ENCODE peak calls at places on chromosomes 1 and 21, in five cellular contexts. J, Z, H, B and R are unnamed samples.

GRCh38 chr1:214551052-214551435 is 358 bp downstream of the PTPN14 start:
- DNase-seq in Z (no peak), H (no peak), B (no peak), J (peak; percentile 74), R (no peak)

GRCh38 chr1:234725177-234726132 is 115.5 kb upstream of the IRF2BP2 start:
- DNase-seq in Z (peak; percentile 48), B (peak; percentile 24), H (no peak), J (peak; percentile 41), R (peak; percentile 32)

GRCh38 chr1:10615336-10615735 is 140.6 kb downstream of the PEX14 start:
- DNase-seq in Z (no peak), H (no peak), J (no peak), B (no peak), R (no peak)

GRCh38 chr1:178540204-178540603 is 27.3 kb downstream of the TEX35 start:
- DNase-seq in Z (no peak), B (no peak), J (no peak), H (no peak), R (no peak)

GRCh38 chr1:38047603-38048146 is 1.1 kb upstream of the POU3F1 start:
- DNase-seq in Z (no peak), B (peak; percentile 26), H (no peak), J (no peak), R (no peak)

GRCh38 chr1:199855580-199855979 is 171.9 kb upstream of the NR5A2 start:
- DNase-seq in H (peak; percentile 53), J (no peak), Z (no peak), B (peak; percentile 72), R (no peak)

GRCh38 chr21:28106370-28106890 is 886.2 kb downstream of the LTN1 start:
- DNase-seq in J (no peak), B (no peak), Z (no peak), H (no peak), R (no peak)

GRCh38 chr1:56838726-56839125 is 15.9 kb upstream of the C8A start:
- DNase-seq in J (no peak), B (no peak), H (peak; percentile 55), Z (no peak), R (no peak)

GRCh38 chr1:234170622-234171021 is 202.6 kb upstream of the COA6 start:
- DNase-seq in J (no peak), Z (no peak), B (no peak), H (no peak), R (peak; percentile 97)

GRCh38 chr1:26287033-26287711 is 7.3 kb downstream of the SH3BGRL3 start:
- DNase-seq in J (no peak), B (no peak), Z (peak; percentile 83), H (no peak), R (peak; percentile 95)

GRCh38 chr1:36624466-36624865 is 141.8 kb upstream of the CSF3R start:
- DNase-seq in B (no peak), H (no peak), J (no peak), Z (no peak), R (no peak)

GRCh38 chr1:95169544-95169943 is 52.4 kb downstream of the TLCD4 start:
- DNase-seq in Z (no peak), H (no peak), B (peak; percentile 82), J (no peak), R (no peak)

GRCh38 chr1:150065184-150065871 is 2.2 kb upstream of the VPS45 start:
- DNase-seq in Z (no peak), B (peak; percentile 52), H (no peak), J (no peak), R (no peak)

GRCh38 chr1:183000161-183000560 is 23.1 kb upstream of the LAMC1 start:
- DNase-seq in Z (no peak), J (no peak), B (no peak), H (no peak), R (no peak)

GRCh38 chr1:111406325-111406768 is 21.2 kb downstream of the OVGP1 start:
- DNase-seq in J (peak; percentile 29), Z (peak; percentile 52), B (peak; percentile 59), H (no peak), R (peak; percentile 60)

GRCh38 chr1:3430406-3430805 is 24.1 kb upstream of the ARHGEF16 start:
- DNase-seq in Z (no peak), B (no peak), H (no peak), J (no peak), R (no peak)

GRCh38 chr21:28821276-28822063 is 171.2 kb downstream of the LTN1 start:
- DNase-seq in J (no peak), B (peak; percentile 36), H (no peak), Z (no peak), R (no peak)

GRCh38 chr1:61426254-61426653 is 298.7 kb downstream of the TM2D1 start:
- DNase-seq in H (no peak), J (peak; percentile 45), Z (no peak), B (no peak), R (no peak)

GRCh38 chr1:204563324-204563723 is 47.1 kb downstream of the MDM4 start:
- DNase-seq in J (no peak), Z (no peak), H (no peak), B (no peak), R (peak; percentile 82)

GRCh38 chr1:59367269-59368006 is 70.5 kb downstream of the FGGY start:
- DNase-seq in B (no peak), Z (no peak), H (peak; percentile 73), J (peak; percentile 47), R (no peak)

GRCh38 chr1:240312872-240313271 is 221.2 kb downstream of the FMN2 start:
- DNase-seq in Z (no peak), J (no peak), B (peak; percentile 80), H (peak; percentile 83), R (no peak)

GRCh38 chr1:48572134-48572533 is 100.1 kb upstream of the SPATA6 start:
- DNase-seq in J (no peak), B (no peak), Z (no peak), H (no peak), R (no peak)

GRCh38 chr1:196608401-196609113 is at the start of gene KCNT2:
- DNase-seq in J (peak; percentile 56), H (peak; percentile 50), Z (no peak), B (no peak), R (no peak)

GRCh38 chr1:116075981-116076380 is 35.2 kb upstream of the MAB21L3 start:
- DNase-seq in J (no peak), Z (no peak), B (peak; percentile 70), H (peak; percentile 2), R (no peak)

GRCh38 chr1:179141592-179142244 is 59.8 kb downstream of the TOR3A start:
- DNase-seq in H (peak; percentile 69), Z (no peak), B (peak; percentile 56), J (no peak), R (no peak)

GRCh38 chr21:46056450-46056903 is 41.4 kb upstream of the COL6A2 start:
- DNase-seq in Z (no peak), B (no peak), J (peak; percentile 60), H (peak; percentile 72), R (no peak)

GRCh38 chr1:7948950-7949349 is 8.3 kb upstream of the TNFRSF9 start:
- DNase-seq in H (peak; percentile 64), B (peak; percentile 81), J (no peak), Z (no peak), R (peak; percentile 55)

GRCh38 chr1:861714-862113 is 62.0 kb upstream of the SAMD11 start:
- DNase-seq in Z (no peak), H (no peak), J (no peak), B (no peak), R (no peak)

GRCh38 chr1:31621872-31622730 is 4.6 kb downstream of the HCRTR1 start:
- DNase-seq in Z (no peak), J (no peak), H (no peak), B (no peak), R (no peak)

GRCh38 chr21:45472445-45473365 is 67.7 kb downstream of the COL18A1 start:
- DNase-seq in H (no peak), J (no peak), Z (no peak), B (no peak), R (no peak)

GRCh38 chr1:22829001-22829989 is 118.7 kb downstream of the EPHB2 start:
- DNase-seq in B (no peak), Z (no peak), H (no peak), J (no peak), R (no peak)

GRCh38 chr21:45543710-45544448 is 1.6 kb upstream of the SLC19A1 start:
- DNase-seq in B (no peak), H (no peak), J (peak; percentile 16), Z (peak; percentile 9), R (no peak)

GRCh38 chr1:87117761-87118160 is 203.3 kb downstream of the HS2ST1 start:
- DNase-seq in B (peak; percentile 47), H (peak; percentile 20), Z (no peak), J (no peak), R (no peak)

GRCh38 chr1:27525296-27526271 is 35.6 kb upstream of the WASF2 start:
- DNase-seq in B (no peak), H (no peak), J (peak; percentile 90), Z (peak; percentile 59), R (peak; percentile 44)
- H3K4me3 ChIP-seq in B (no peak overlapping the region), H (no peak overlapping the region), J (peak overlapping the region; percentile 65), Z (peak overlapping the region; percentile 47), R (no peak overlapping the region)

GRCh38 chr1:225940385-225941151 is 452 bp downstream of the LEFTY2 start:
- DNase-seq in J (no peak), Z (no peak), B (no peak), H (no peak), R (no peak)
- H3K4me3 ChIP-seq in J (no peak overlapping the region), Z (no peak overlapping the region), B (no peak overlapping the region), H (no peak overlapping the region), R (no peak overlapping the region)

DNA sequence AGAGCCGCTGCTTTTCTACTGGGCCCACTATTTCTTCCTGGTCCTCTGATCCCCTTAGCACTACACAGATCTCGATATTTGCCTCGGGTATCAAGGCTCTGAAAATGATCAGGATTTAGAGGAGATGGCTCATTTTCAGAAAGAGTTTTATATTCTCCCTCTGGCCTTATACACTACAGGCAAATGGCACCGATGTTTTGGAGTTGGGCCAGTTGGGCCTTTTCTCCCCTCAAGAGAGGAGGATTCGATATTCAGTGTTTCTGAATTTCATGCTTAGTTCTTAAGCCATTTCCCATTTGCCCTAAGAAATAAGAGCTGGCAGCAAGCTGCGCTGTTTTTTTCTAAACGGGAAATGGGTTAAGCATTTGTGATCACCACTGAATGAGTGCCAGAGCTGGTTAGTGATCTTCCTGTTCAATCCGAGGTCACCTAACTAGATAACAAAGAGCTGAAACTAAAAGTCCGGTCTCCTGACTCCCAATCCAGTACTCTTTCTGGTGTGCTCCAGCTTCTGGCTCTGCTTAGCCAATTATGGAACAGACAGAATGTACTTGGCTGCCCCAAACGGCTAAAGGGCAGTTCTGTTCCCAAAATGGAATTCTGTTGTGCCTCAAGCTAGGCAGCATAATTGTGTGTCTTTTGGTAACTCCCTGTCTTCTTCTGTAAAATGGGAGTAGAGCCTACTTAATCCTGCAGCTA is 1.3 kb upstream of the CPT2 start:
- DNase-seq in B (no peak), J (no peak), Z (no peak), H (no peak), R (no peak)
- H3K4me3 ChIP-seq in B (no peak overlapping the region), J (no peak overlapping the region), Z (no peak overlapping the region), H (no peak overlapping the region), R (no peak overlapping the region)

DNA sequence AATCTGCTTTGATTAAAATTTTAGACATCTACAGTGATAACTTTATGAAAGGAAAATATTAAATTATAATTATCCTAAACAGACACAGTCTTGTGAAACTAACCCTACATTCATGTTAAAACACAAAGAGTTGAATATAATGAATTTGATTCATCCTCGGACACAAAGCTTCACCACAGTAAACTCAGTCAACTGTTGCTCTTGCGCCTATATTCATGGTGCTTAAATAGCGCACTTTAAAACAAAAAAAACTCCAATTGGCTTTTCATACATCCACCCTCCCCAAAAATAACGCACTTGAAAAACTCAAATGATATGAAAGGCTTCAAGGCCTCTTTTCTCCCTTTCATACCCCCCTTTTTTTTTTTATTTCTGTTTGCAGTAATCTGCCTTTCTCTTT is 260.3 kb downstream of the FAF1 start:
- DNase-seq in H (no peak), B (no peak), J (no peak), Z (no peak), R (no peak)
- H3K4me3 ChIP-seq in H (no peak overlapping the region), B (no peak overlapping the region), J (no peak overlapping the region), Z (no peak overlapping the region), R (no peak overlapping the region)

GRCh38 chr21:42636535-42636914 is 16.9 kb upstream of the PDE9A start:
- DNase-seq in H (peak; percentile 3), J (no peak), B (peak; percentile 39), Z (no peak), R (no peak)
- H3K4me3 ChIP-seq in H (no peak overlapping the region), J (no peak overlapping the region), B (no peak overlapping the region), Z (no peak overlapping the region), R (no peak overlapping the region)